ENCODE peak calls at places on chromosomes 3 and 15, in nine cellular contexts. L is BE2C, Z is psoas muscle, M is GM12878, J is astrocyte of the cerebellum, C is natural killer cell, H is epithelial cell of esophagus, Y is Peyer's patch, O is nephron progenitor cell. S is an unnamed sample.
A peak's percentile ranks its signal among the peaks of the same experiment; 100 is the strongest.

GRCh38 chr3:108338901-108339545 is 42.7 kb downstream of the HHLA2 start:
- DNase-seq in L (no peak), Z (no peak), M (no peak), J (no peak), C (no peak), H (no peak), Y (no peak), O (no peak), S (no peak)

GRCh38 chr3:187293977-187294376 is 2.4 kb upstream of the MASP1 start:
- DNase-seq in L (no peak), Z (no peak), M (no peak), J (no peak), C (no peak), H (no peak), Y (no peak), O (no peak), S (no peak)

GRCh38 chr3:160092760-160093159 is 104.1 kb downstream of the IL12A start:
- DNase-seq in L (no peak), Z (no peak), M (no peak), J (no peak), C (no peak), H (no peak), Y (no peak), O (no peak), S (no peak)

GRCh38 chr3:64216706-64217105 is 8.6 kb downstream of the PRICKLE2 start:
- DNase-seq in L (no peak), Z (no peak), M (no peak), J (no peak), C (no peak), H (peak; percentile 92), Y (no peak), O (peak; percentile 21), S (no peak)

GRCh38 chr3:130425484-130425883 is 80.0 kb downstream of the COL6A5 start:
- DNase-seq in L (no peak), Z (no peak), M (no peak), J (no peak), C (no peak), H (no peak), Y (no peak), O (no peak), S (no peak)

GRCh38 chr15:26889298-26889898 is 22.5 kb downstream of the GABRA5 start:
- DNase-seq in L (peak; percentile 67), Z (no peak), M (peak; percentile 23), J (peak; percentile 86), C (no peak), H (peak; percentile 79), Y (no peak), O (peak; percentile 75), S (peak; percentile 33)

GRCh38 chr3:149648525-149648924 is 9.3 kb downstream of the WWTR1 start:
- DNase-seq in L (no peak), Z (no peak), M (no peak), J (no peak), C (no peak), H (peak; percentile 79), Y (no peak), O (no peak), S (no peak)

GRCh38 chr3:72533584-72534473 is 314.4 kb downstream of the SHQ1 start:
- DNase-seq in L (no peak), Z (no peak), M (no peak), J (no peak), C (no peak), H (no peak), Y (no peak), O (no peak), S (no peak)

GRCh38 chr15:88630141-88630721 is 8.6 kb upstream of the ISG20 start:
- DNase-seq in L (no peak), Z (no peak), M (no peak), J (no peak), C (no peak), H (peak; percentile 47), Y (peak; percentile 59), O (no peak), S (no peak)

GRCh38 chr3:133965033-133965570 is 64.6 kb downstream of the SLCO2A1 start:
- DNase-seq in L (no peak), Z (no peak), M (no peak), J (peak; percentile 60), C (no peak), H (no peak), Y (no peak), O (no peak), S (no peak)

GRCh38 chr3:161455962-161456361 is 40.6 kb upstream of the OTOL1 start:
- DNase-seq in L (no peak), Z (no peak), M (no peak), J (no peak), C (no peak), H (no peak), Y (no peak), O (no peak), S (no peak)

GRCh38 chr3:55963611-55964010 is 476.5 kb upstream of the WNT5A start:
- DNase-seq in L (no peak), Z (no peak), M (no peak), J (peak; percentile 33), C (no peak), H (no peak), Y (no peak), O (no peak), S (no peak)

GRCh38 chr3:170469151-170470062 is 50.7 kb downstream of the CLDN11 start:
- DNase-seq in L (peak; percentile 59), Z (no peak), M (no peak), J (no peak), C (no peak), H (peak; percentile 15), Y (no peak), O (peak; percentile 27), S (no peak)

GRCh38 chr15:79923068-79923514 is 26.3 kb upstream of the MTHFS start:
- DNase-seq in L (peak; percentile 79), Z (peak; percentile 80), M (no peak), J (no peak), C (peak; percentile 69), H (peak; percentile 73), Y (peak; percentile 47), O (peak; percentile 66), S (peak; percentile 30)

GRCh38 chr3:192275741-192276355 is 451.5 kb downstream of the FGF12 start:
- DNase-seq in L (no peak), Z (no peak), M (no peak), J (no peak), C (no peak), H (peak; percentile 39), Y (no peak), O (no peak), S (no peak)

GRCh38 chr3:54950391-54951003 is 22.6 kb upstream of the LRTM1 start:
- DNase-seq in L (no peak), Z (no peak), M (no peak), J (no peak), C (no peak), H (no peak), Y (no peak), O (no peak), S (no peak)

DNA sequence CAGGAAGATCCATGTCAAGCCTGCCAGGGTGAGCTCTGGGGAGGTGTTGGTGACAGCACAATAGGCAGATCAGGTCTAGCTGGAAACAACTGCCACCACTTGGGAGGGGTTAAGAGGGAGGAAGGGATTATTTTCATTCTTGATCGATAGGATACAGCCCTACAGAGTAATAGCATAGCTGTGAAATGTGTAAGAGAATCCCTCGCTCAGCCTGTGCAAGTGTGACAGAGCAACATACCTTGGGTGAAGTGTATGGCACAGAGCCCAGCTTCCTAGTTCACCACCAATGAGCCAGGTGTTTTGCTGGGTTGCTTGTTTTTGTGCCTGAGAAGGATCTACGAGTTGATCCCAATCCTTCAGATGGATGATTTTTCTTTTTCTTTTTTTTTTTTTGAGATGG is 9.2 kb upstream of the DCUN1D1 start:
- DNase-seq in L (no peak), Z (no peak), M (no peak), J (no peak), C (no peak), H (peak; percentile 78), Y (no peak), O (no peak), S (no peak)
- TF ChIP-seq CTCF in L (no peak), Z (no peak), M (no peak), J (no peak), C (no peak), H (no peak), Y (no peak), O (no peak), S (no peak)

GRCh38 chr3:43922374-43922773 is 231.6 kb downstream of the ABHD5 start:
- DNase-seq in L (no peak), Z (no peak), M (no peak), J (no peak), C (no peak), H (no peak), Y (no peak), O (no peak), S (no peak)

GRCh38 chr3:43921056-43921455 is 230.3 kb downstream of the ABHD5 start:
- DNase-seq in L (no peak), Z (no peak), M (no peak), J (no peak), C (no peak), H (no peak), Y (no peak), O (no peak), S (no peak)

GRCh38 chr3:43923101-43923979 is 232.6 kb downstream of the ABHD5 start:
- DNase-seq in L (no peak), Z (no peak), M (no peak), J (no peak), C (no peak), H (peak; percentile 2), Y (no peak), O (peak; percentile 43), S (no peak)

DNA sequence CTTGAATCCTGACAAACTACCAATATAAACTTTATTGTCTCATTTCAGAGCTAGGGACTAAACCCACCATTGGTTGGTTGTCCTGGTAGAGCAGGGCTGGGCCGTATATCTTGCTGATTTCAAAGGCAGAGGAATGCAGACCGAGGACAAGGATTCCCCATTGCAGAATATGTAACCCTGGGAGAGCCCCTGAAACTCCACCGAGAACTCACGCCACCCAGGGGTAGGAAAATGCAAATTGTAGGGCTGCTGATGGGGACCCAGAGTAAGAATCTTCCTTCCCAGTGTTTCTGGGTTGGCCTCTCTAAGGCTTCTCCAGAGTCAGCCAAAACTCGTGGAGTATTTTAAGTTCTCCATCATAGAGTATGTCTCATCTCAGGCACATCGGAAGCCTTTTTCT is 235.3 kb downstream of the ABHD5 start:
- DNase-seq in L (no peak), Z (no peak), M (no peak), J (no peak), C (no peak), H (no peak), Y (no peak), O (no peak), S (no peak)
- TF ChIP-seq CTCF in L (no peak), Z (no peak), M (no peak), J (no peak), C (no peak), H (no peak), Y (no peak), O (no peak), S (no peak)

DNA sequence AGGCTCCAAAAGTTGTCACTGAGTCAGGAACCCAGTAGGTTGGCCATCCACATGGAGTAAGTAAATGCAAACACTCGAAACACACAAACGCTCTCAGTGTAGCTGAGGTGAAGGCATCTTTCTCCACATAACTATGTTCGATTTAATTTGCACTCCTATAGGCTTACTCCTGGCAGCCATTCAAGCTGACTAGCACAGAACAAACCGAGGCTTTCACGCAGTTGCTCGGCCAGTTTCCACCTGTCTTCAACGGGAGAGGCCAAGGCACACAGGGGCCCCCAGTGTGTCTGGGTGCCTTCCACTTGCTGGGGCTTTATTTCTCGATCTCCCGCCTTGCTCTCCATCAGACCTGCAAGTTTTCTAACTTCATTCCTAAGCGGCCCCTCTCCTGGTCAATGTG is 18.9 kb downstream of the RGMA start:
- DNase-seq in L (no peak), Z (peak; percentile 46), M (no peak), J (no peak), C (no peak), H (peak; percentile 36), Y (no peak), O (no peak), S (no peak)
- TF ChIP-seq CTCF in L (no peak), Z (no peak), M (no peak), J (no peak), C (no peak), H (no peak), Y (no peak), O (no peak), S (no peak)

GRCh38 chr3:194938845-194939531 is 253.3 kb downstream of the FAM43A start:
- DNase-seq in L (no peak), Z (peak; percentile 73), M (no peak), J (peak; percentile 59), C (no peak), H (no peak), Y (no peak), O (no peak), S (no peak)
- TF ChIP-seq CTCF in L (no peak), Z (no peak), M (no peak), J (no peak), C (no peak), H (no peak), Y (no peak), O (no peak), S (no peak)

S was measured in progenitor cell of endocrine pancreas.